ENCODE peak calls at places on chromosomes 16 and 17, in seven cellular contexts. P is T-helper 2 cell, A is Calu3, Y is PC-3, M is activated gamma-delta T cell treated with Interleukin-2 at 50 U/mL for 16 hours, T is AG08395, B is brain microvascular endothelial cell. Q is an unnamed sample.

GRCh38 chr16:83994087-83994486 is 26.0 kb downstream of the NECAB2 start:
- DNase-seq in B (peak), M (no peak), Y (peak), A (peak), T (peak), P (no peak), Q (peak)

GRCh38 chr16:71526111-71526998 is at the start of gene CHST4:
- DNase-seq in A (peak), T (peak), B (peak), M (no peak), Y (no peak), P (no peak), Q (no peak)

GRCh38 chr16:56956076-56956475 is 5.7 kb upstream of the CETP start:
- DNase-seq in T (no peak), P (no peak), A (no peak), B (no peak), Y (no peak), M (no peak), Q (no peak)

GRCh38 chr16:56950051-56950450 is 11.7 kb upstream of the CETP start:
- DNase-seq in M (no peak), B (no peak), T (no peak), Y (no peak), P (no peak), A (no peak), Q (no peak)

GRCh38 chr16:88524973-88525662 is 45.1 kb upstream of the ZC3H18 start:
- DNase-seq in M (no peak), T (no peak), Y (no peak), A (no peak), P (no peak), B (no peak), Q (peak)

GRCh38 chr17:2028234-2028614 is 1.7 kb upstream of the DPH1 start:
- DNase-seq in M (no peak), Y (no peak), P (no peak), T (no peak), B (no peak), A (no peak), Q (no peak)

GRCh38 chr16:53744449-53744848 is 40.5 kb downstream of the FTO start:
- DNase-seq in A (peak), P (peak), Y (peak), T (no peak), M (peak), B (no peak), Q (no peak)

GRCh38 chr16:72475688-72476087 is 303.7 kb upstream of the PMFBP1 start:
- DNase-seq in P (no peak), A (no peak), B (no peak), M (no peak), Y (no peak), T (no peak), Q (no peak)

GRCh38 chr16:75580-76501 is 2.2 kb upstream of the MPG start:
- DNase-seq in Y (no peak), M (no peak), A (no peak), B (peak), T (peak), P (no peak), Q (peak)

GRCh38 chr16:12627394-12627793 is 176.3 kb downstream of the CPPED1 start:
- DNase-seq in M (no peak), A (no peak), P (no peak), B (no peak), Y (peak), T (no peak), Q (no peak)

GRCh38 chr16:87350031-87350430 is 32.8 kb upstream of the C16orf95 start:
- DNase-seq in Y (no peak), B (no peak), P (no peak), A (no peak), T (no peak), M (no peak), Q (no peak)

GRCh38 chr17:72614871-72615626 is 477.4 kb downstream of the SLC39A11 start:
- DNase-seq in T (peak), Y (peak), M (no peak), B (peak), A (peak), P (no peak), Q (peak)

GRCh38 chr17:47222032-47222431 is 12.9 kb downstream of the MYL4 start:
- DNase-seq in B (no peak), P (no peak), T (no peak), Y (no peak), A (no peak), M (no peak), Q (no peak)

GRCh38 chr17:57113656-57114055 is 28.6 kb downstream of the AKAP1 start:
- DNase-seq in P (no peak), M (no peak), T (no peak), Y (no peak), A (no peak), B (no peak), Q (no peak)

GRCh38 chr17:48517478-48517877 is 13.3 kb downstream of the HOXB1 start:
- DNase-seq in M (no peak), Y (peak), A (no peak), T (no peak), B (no peak), P (no peak), Q (no peak)

GRCh38 chr17:38729368-38729885 is 714 bp upstream of the CISD3 start:
- DNase-seq in A (no peak), T (no peak), P (no peak), Y (no peak), M (no peak), B (no peak), Q (no peak)

GRCh38 chr17:76202516-76202915 is 37.8 kb downstream of the RNF157 start:
- DNase-seq in P (no peak), A (no peak), T (peak), Y (no peak), B (peak), M (no peak), Q (no peak)

GRCh38 chr17:49049265-49049664 is 52.1 kb downstream of the IGF2BP1 start:
- DNase-seq in T (no peak), A (no peak), P (no peak), Y (no peak), M (no peak), B (no peak), Q (no peak)

GRCh38 chr16:81326971-81327370 is 12.2 kb downstream of the GAN start:
- DNase-seq in T (no peak), P (no peak), Y (no peak), A (no peak), M (no peak), B (no peak), Q (no peak)

GRCh38 chr16:3113765-3114479 is 1.5 kb downstream of the ZNF205 start:
- DNase-seq in T (no peak), A (no peak), M (no peak), B (no peak), P (no peak), Y (peak), Q (no peak)

GRCh38 chr16:58843675-58844074 is 109.6 kb upstream of the GOT2 start:
- DNase-seq in B (peak), Y (peak), M (no peak), A (no peak), T (peak), P (no peak), Q (no peak)

GRCh38 chr16:1141716-1142115 is 11.2 kb upstream of the CACNA1H start:
- DNase-seq in P (no peak), Y (no peak), M (no peak), B (no peak), T (no peak), A (no peak), Q (no peak)

GRCh38 chr17:58232707-58233156 is 5.7 kb upstream of the LPO start:
- DNase-seq in Y (peak), B (peak), M (no peak), A (no peak), T (peak), P (no peak), Q (no peak)

Q was measured in body of pancreas.